ENCODE peak calls at places on chromosomes 1 and 21, in four cellular contexts. L is NB4, Q is NCI-H510A treated with DMSO at 0.1 percent for 48 hours, R is GM23248. G is an unnamed sample.

GRCh38 chr1:65792671-65793358 is at the start of gene PDE4B:
- DNase-seq in L (no peak), Q (peak; percentile 64), R (peak; percentile 74), G (peak; percentile 75)

GRCh38 chr1:179119466-179119865 is 37.6 kb downstream of the TOR3A start:
- DNase-seq in L (no peak), Q (no peak), R (no peak), G (no peak)

GRCh38 chr1:187928288-187928687 is 1099.5 kb downstream of the PLA2G4A start:
- DNase-seq in L (no peak), Q (no peak), R (peak; percentile 32), G (peak; percentile 28)

GRCh38 chr1:107451735-107452134 is 310.9 kb downstream of the NTNG1 start:
- DNase-seq in L (no peak), Q (no peak), R (no peak), G (no peak)

GRCh38 chr1:36831171-36831810 is 203.0 kb downstream of the GRIK3 start:
- DNase-seq in L (peak; percentile 23), Q (peak; percentile 100), R (no peak), G (no peak)

GRCh38 chr21:29334717-29335428 is 36.2 kb downstream of the BACH1 start:
- DNase-seq in L (peak; percentile 83), Q (no peak), R (peak; percentile 79), G (no peak)

GRCh38 chr1:52365091-52365745 is 787 bp downstream of the CC2D1B start:
- DNase-seq in L (peak; percentile 64), Q (no peak), R (peak; percentile 82), G (peak; percentile 86)

GRCh38 chr1:44839561-44839960 is 3.5 kb downstream of the PTCH2 start:
- DNase-seq in L (no peak), Q (no peak), R (no peak), G (no peak)

GRCh38 chr1:9438431-9439073 is 100.7 kb upstream of the SLC25A33 start:
- DNase-seq in L (peak; percentile 84), Q (peak; percentile 96), R (peak; percentile 87), G (no peak)

GRCh38 chr1:21297975-21298374 is 7.7 kb upstream of the ECE1 start:
- DNase-seq in L (no peak), Q (no peak), R (peak; percentile 66), G (no peak)

GRCh38 chr1:109113787-109114568 is at the start of gene ELAPOR1:
- DNase-seq in L (no peak), Q (peak; percentile 67), R (peak; percentile 65), G (peak; percentile 40)

GRCh38 chr1:62092126-62092525 is 102.5 kb upstream of the L1TD1 start:
- DNase-seq in L (no peak), Q (no peak), R (no peak), G (no peak)

GRCh38 chr1:228245111-228245510 is 37.3 kb downstream of the OBSCN start:
- DNase-seq in L (no peak), Q (no peak), R (no peak), G (no peak)

GRCh38 chr1:213858581-213858980 is 129.2 kb upstream of the PROX1 start:
- DNase-seq in L (no peak), Q (no peak), R (no peak), G (no peak)

GRCh38 chr1:12057382-12057781 is 5.7 kb upstream of the TNFRSF8 start:
- DNase-seq in L (peak; percentile 48), Q (no peak), R (peak; percentile 47), G (no peak)

GRCh38 chr1:204889681-204890373 is 19.2 kb downstream of the NFASC start:
- DNase-seq in L (no peak), Q (no peak), R (peak; percentile 17), G (no peak)